ENCODE peak calls at places on chromosome 16, in four cellular contexts. A, F, C and G are unnamed samples.

GRCh38 chr16:26644912-26645543 is 421.7 kb upstream of the C16orf82 start:
- DNase-seq in A (no peak), C (no peak), F (no peak), G (no peak)

GRCh38 chr16:68270353-68270752 is 6.0 kb downstream of the SLC7A6 start:
- DNase-seq in F (no peak), A (no peak), C (no peak), G (no peak)

GRCh38 chr16:28876973-28877641 is 1.2 kb upstream of the ATP2A1 start:
- DNase-seq in A (no peak), C (no peak), F (no peak), G (no peak)

GRCh38 chr16:62225675-62226074 is 189.4 kb upstream of the CDH8 start:
- DNase-seq in C (peak; percentile 24), A (peak; percentile 20), F (peak; percentile 92), G (no peak)

GRCh38 chr16:81319221-81319912 is 4.6 kb downstream of the GAN start:
- DNase-seq in A (peak; percentile 51), C (no peak), F (no peak), G (no peak)

GRCh38 chr16:88331989-88332920 is 50.5 kb upstream of the ZNF469 start:
- DNase-seq in F (no peak), C (no peak), A (no peak), G (peak; percentile 88)

GRCh38 chr16:89687092-89687940 is 827 bp downstream of the CDK10 start:
- DNase-seq in F (no peak), C (peak; percentile 24), A (peak; percentile 41), G (no peak)

GRCh38 chr16:337437-337836 is 15.1 kb downstream of the AXIN1 start:
- DNase-seq in C (no peak), F (no peak), A (no peak), G (no peak)

GRCh38 chr16:4327386-4327781 is 11.5 kb downstream of the GLIS2 start:
- DNase-seq in F (peak; percentile 62), A (no peak), C (no peak), G (no peak)

GRCh38 chr16:52451971-52452421 is 94.9 kb downstream of the TOX3 start:
- DNase-seq in C (no peak), F (no peak), A (no peak), G (no peak)

GRCh38 chr16:2385441-2385840 is 43.8 kb upstream of the CCNF start:
- DNase-seq in C (no peak), F (no peak), A (no peak), G (no peak)

GRCh38 chr16:89934611-89935553 is 11.7 kb downstream of the TUBB3 start:
- DNase-seq in A (no peak), C (no peak), F (no peak), G (no peak)

GRCh38 chr16:4322121-4323035 is 6.5 kb downstream of the GLIS2 start:
- DNase-seq in F (no peak), C (no peak), A (no peak), G (no peak)

GRCh38 chr16:54034684-54035083 is 251.9 kb downstream of the IRX3 start:
- DNase-seq in F (no peak), C (no peak), A (no peak), G (no peak)

GRCh38 chr16:15961060-15961511 is 11.7 kb downstream of the ABCC1 start:
- DNase-seq in A (no peak), C (peak; percentile 90), F (no peak), G (no peak)

GRCh38 chr16:67886387-67886786 is 1.7 kb downstream of the NRN1L start:
- DNase-seq in C (no peak), A (no peak), F (no peak), G (no peak)

GRCh38 chr16:23679274-23679985 is 741 bp downstream of the PLK1 start:
- DNase-seq in A (peak; percentile 91), C (no peak), F (peak; percentile 57), G (no peak)

GRCh38 chr16:23679986-23680336 is 1.3 kb downstream of the PLK1 start:
- DNase-seq in F (no peak), C (no peak), A (no peak), G (no peak)

GRCh38 chr16:23687034-23687808 is 8.5 kb downstream of the PLK1 start:
- DNase-seq in A (no peak), C (no peak), F (no peak), G (no peak)

GRCh38 chr16:23682181-23682580 is 3.5 kb downstream of the PLK1 start:
- DNase-seq in C (no peak), A (no peak), F (no peak), G (no peak)

GRCh38 chr16:23683487-23683886 is 4.8 kb downstream of the PLK1 start:
- DNase-seq in C (no peak), F (no peak), A (no peak), G (no peak)
- TF ChIP-seq EGR1 in C (no peak), F (no peak), A (no peak), G (no peak)

GRCh38 chr16:20871258-20871657 is 28.9 kb downstream of the DCUN1D3 start:
- DNase-seq in C (no peak), F (no peak), A (no peak), G (no peak)
- H3K4me1 ChIP-seq in C (peaks cover 46% of the 10 kb centered on the region), F (no peaks in the 10 kb centered on the region), A (peaks cover 12% of the 10 kb centered on the region), G (peaks cover 53% of the 10 kb centered on the region)

GRCh38 chr16:47976609-47977180 is 179.1 kb downstream of the ABCC12 start:
- DNase-seq in A (no peak), C (no peak), F (no peak), G (no peak)
- TF ChIP-seq EGR1 in A (no peak), C (no peak), F (no peak), G (no peak)

DNA sequence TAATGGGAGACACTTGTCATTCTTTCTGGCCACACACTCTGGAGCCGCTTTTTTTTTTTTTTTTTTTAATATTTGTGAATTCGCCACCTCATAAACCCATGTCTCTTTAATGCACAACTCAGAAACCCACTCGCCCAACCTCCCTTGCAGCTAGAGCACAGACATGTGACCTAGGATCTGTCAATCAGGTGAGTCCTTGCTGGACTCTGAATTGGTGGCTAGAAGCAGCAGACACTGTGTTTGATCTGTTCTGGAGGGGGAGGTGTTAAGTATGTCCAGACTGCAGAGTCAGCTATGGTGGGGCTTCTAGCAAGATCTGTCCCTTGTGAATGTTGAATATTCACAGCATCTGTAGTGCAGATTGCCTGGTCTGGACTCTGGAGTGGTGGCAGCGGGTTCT is 112.1 kb downstream of the PRKCB start:
- DNase-seq in F (no peak), C (no peak), A (no peak), G (no peak)
- H3K4me1 ChIP-seq in F (peaks cover 9% of the 10 kb centered on the region), C (peaks cover 44% of the 10 kb centered on the region), A (peaks cover 9% of the 10 kb centered on the region), G (no peaks in the 10 kb centered on the region)

GRCh38 chr16:25066426-25066746 is 45.2 kb upstream of the LCMT1 start:
- DNase-seq in F (no peak), C (no peak), A (no peak), G (no peak)
- TF ChIP-seq EGR1 in F (no peak), C (no peak), A (no peak), G (no peak)

DNA sequence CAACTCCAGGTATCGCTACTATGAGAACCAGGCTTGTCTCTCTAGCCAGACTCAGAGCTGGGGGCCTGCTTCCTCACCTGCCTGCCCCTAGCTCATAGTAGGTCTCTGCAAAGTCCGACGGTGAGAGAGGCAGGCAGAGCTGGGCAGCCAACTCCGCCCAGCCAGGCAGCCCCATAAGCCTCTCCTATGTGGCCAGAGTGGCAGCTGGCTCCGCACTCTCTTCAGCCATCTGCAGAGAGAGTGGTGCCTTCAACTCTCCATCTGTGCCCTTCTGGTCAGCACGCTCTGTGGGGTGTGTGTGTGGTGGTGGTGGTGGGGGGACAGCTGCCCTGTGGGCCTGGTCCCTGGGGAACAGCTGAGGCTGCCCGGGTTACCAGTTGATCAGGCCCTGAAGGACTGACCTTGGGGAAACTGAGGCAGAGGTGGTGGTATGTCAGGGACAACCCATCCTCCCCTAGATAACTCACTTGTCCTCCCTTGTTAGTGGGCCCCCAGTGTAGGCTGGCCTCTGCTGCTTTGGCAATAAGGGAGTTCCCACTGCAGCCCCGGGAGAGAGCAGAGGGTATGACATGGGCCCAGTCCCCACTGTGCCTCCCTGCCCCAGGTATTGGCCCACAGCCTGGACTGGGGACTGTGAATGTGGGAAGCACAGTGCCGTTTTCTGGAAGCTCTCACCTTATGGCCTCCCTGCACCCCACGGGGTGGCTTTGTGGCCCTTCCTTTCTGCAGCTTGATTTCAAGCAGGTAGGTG is 1.8 kb upstream of the ADGRG1 start:
- DNase-seq in A (no peak), C (no peak), F (no peak), G (no peak)
- H3K4me1 ChIP-seq in A (peaks cover 45% of the 10 kb centered on the region), C (no peaks in the 10 kb centered on the region), F (no peaks in the 10 kb centered on the region), G (peaks cover 52% of the 10 kb centered on the region)

DNA sequence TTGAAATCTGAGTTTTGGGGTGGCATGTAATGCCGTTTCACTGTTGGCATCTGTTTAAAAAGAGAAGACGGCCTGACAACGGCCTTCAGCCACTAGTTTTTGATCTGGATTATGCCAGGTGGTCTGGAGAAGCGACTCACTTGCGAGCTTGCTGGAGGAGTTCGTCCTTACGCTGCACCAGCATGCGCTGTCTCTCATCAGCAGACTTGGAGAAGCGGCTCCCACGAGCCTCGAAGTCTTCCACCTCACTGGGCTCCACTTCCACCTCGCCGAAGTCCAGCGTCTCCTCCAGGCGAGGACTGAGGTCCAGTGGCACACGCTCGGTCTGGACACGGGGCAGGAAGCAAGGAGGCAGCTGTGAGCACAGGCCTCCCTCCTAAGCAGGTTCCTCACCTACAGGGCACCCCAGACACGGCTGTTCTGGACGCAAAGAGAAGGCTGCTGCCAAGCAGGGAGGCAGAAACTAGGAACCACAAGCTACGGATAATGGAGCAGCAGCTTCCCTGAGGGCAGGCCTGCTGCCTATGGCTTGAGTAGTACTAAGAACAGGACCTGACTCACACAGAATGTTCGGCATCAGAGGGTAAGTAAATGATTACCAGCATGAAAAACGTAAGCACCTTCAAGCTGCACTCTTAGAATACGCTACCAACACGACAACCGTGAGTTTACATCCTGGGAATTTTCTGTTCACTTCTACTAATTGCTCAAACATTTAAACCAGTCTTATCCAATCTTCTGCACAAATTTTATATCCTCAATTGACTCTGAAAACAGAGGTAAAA is 61.4 kb downstream of the AMFR start:
- DNase-seq in F (no peak), C (no peak), A (no peak), G (no peak)
- TF ChIP-seq EGR1 in F (no peak), C (no peak), A (no peak), G (no peak)

DNA sequence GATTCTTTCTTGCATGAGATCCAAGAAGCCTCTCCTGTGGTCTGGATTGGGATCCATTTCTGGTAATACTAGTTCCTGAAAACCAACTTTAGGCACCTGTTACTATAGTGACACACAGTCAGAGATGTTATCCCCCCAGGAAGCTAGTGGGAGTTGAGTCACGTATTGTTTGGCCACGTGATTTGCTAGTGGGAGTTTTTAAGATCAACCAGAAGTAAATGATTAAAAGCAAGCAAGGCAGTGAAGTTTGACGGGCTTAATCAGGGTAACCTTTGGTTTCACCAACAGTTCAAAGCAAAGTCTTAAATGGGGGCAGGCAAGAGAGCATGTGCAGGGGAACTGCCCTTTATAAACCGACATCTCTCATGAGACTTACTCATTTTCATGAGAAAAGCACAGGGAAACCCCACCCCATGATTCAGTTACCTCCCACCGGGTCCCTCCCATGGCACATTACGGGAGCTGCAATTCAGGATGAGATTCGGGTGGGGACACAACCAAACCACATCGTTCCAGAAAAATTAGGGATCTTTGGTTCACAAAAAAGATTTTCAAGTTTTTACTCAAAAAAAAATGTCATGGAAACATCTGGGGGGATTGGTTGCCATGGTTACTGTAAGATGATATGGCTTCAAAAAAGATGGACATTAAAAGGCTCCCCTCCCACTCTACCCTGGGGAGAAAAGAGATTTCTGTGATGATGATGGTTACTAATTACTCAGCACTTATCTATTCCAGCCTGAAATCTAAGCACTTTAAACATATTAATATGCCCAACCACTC is 483.1 kb upstream of the ERCC4 start:
- DNase-seq in C (peak; percentile 86), A (no peak), F (no peak), G (no peak)
- H3K4me1 ChIP-seq in C (peaks cover 25% of the 10 kb centered on the region), A (no peaks in the 10 kb centered on the region), F (peaks cover 10% of the 10 kb centered on the region), G (no peaks in the 10 kb centered on the region)

GRCh38 chr16:70578035-70578434 is 54.4 kb downstream of the SF3B3 start:
- DNase-seq in C (no peak), A (no peak), F (no peak), G (no peak)
- TF ChIP-seq EGR1 in C (no peak), A (no peak), F (no peak), G (no peak)